ENCODE peak calls at places on chromosomes 7 and 10, in five cellular contexts. S is right lobe of liver, O is fibroblast of mammary gland, T is epithelial cell of proximal tubule, R is dorsolateral prefrontal cortex. G is an unnamed sample.

GRCh38 chr10:122543676-122544075 is 16.9 kb upstream of the DMBT1 start:
- DNase-seq in O (no peak), S (no peak), R (no peak), T (no peak), G (no peak)

GRCh38 chr10:51471271-51471670 is 228.1 kb downstream of the CSTF2T start:
- DNase-seq in S (no peak), R (no peak), O (no peak), T (no peak), G (no peak)

GRCh38 chr7:78852951-78853350 is 600.5 kb downstream of the MAGI2 start:
- DNase-seq in O (peak), S (no peak), T (no peak), R (no peak), G (no peak)

GRCh38 chr10:113273151-113273876 is 279.5 kb upstream of the HABP2 start:
- DNase-seq in T (no peak), R (peak), S (peak), O (no peak), G (no peak)

GRCh38 chr10:29479081-29479917 is 155.5 kb downstream of the SVIL start:
- DNase-seq in S (no peak), T (no peak), O (no peak), R (no peak), G (no peak)

GRCh38 chr10:28177944-28178637 is 124.8 kb downstream of the MPP7 start:
- DNase-seq in R (no peak), S (no peak), T (no peak), O (peak), G (peak)

GRCh38 chr7:139648941-139649425 is 125.5 kb downstream of the CLEC2L start:
- DNase-seq in T (no peak), O (no peak), S (peak), R (no peak), G (peak)

GRCh38 chr7:39746162-39746782 is 122.9 kb downstream of the RALA start:
- DNase-seq in R (peak), O (peak), T (no peak), S (peak), G (no peak)

GRCh38 chr7:30116771-30117170 is 18.0 kb upstream of the MTURN start:
- DNase-seq in R (peak), T (no peak), O (peak), S (no peak), G (no peak)

GRCh38 chr10:70809011-70809611 is 6.6 kb upstream of the SGPL1 start:
- DNase-seq in T (no peak), O (no peak), R (no peak), S (no peak), G (no peak)

GRCh38 chr10:11223081-11223480 is 205.4 kb downstream of the CELF2 start:
- DNase-seq in O (no peak), S (no peak), R (no peak), T (no peak), G (no peak)

GRCh38 chr10:43350139-43350538 is 21.3 kb upstream of the FXYD4 start:
- DNase-seq in T (no peak), R (no peak), O (no peak), S (no peak), G (no peak)

GRCh38 chr10:62450905-62451605 is 76.9 kb downstream of the ZNF365 start:
- DNase-seq in R (no peak), S (no peak), T (no peak), O (no peak), G (no peak)

GRCh38 chr10:114502071-114502470 is 97.8 kb upstream of the AFAP1L2 start:
- DNase-seq in S (no peak), R (no peak), T (no peak), O (no peak), G (no peak)

GRCh38 chr10:127569210-127569609 is 20.1 kb downstream of the NPS start:
- DNase-seq in T (no peak), O (no peak), S (no peak), R (peak), G (no peak)

GRCh38 chr10:43048301-43049051 is 28.4 kb upstream of the RET start:
- DNase-seq in S (peak), R (no peak), T (no peak), O (no peak), G (no peak)

DNA sequence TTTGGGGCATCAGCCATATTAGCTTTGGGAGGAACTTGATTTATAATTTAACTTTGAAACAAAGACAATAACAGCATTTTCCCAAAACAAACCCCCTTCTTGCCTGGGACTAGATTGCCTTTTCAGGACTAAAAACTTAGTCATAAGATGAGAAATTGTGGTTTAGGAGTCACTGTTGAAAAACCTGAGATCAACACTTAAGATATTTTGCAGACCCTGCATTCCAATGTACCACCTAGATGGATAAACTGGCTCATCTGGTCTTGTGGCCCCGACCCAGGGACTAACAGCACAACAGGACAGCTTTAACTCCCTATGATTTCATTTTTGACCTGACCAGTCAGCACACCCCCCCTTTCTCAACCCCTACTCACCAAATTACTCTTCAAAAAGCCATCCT is 1165.4 kb downstream of the XPNPEP1 start:
- DNase-seq in R (no peak), T (no peak), O (no peak), S (no peak), G (no peak)
- TF ChIP-seq CTCF in R (no peak), T (no peak), O (no peak), S (no peak), G (no peak)

GRCh38 chr7:32298403-32299132 is 191.6 kb downstream of the LSM5 start:
- DNase-seq in R (no peak), T (no peak), S (peak), O (no peak), G (no peak)
- H3K4me3 ChIP-seq in R (peak), T (peak), S (peak), O (no peak), G (no peak)

GRCh38 chr7:132443776-132444520 is 132.3 kb downstream of the PLXNA4 start:
- DNase-seq in T (no peak), S (no peak), O (no peak), R (no peak), G (no peak)
- TF ChIP-seq CTCF in T (peak), S (no peak), O (no peak), R (no peak), G (no peak)

GRCh38 chr10:100730739-100731602 is 14.4 kb upstream of the PAX2 start:
- DNase-seq in R (no peak), S (no peak), O (peak), T (no peak), G (peak)
- H3K4me3 ChIP-seq in R (no peak), S (peak), O (no peak), T (peak), G (peak)

G was measured in GM06990.